ENCODE peak calls at places on chromosomes 13 and 19, in five cellular contexts. One of them, this sample, is unnamed.

GRCh38 chr13:76043882-76044281 is 407.8 kb downstream of the LMO7 start:
- DNase-seq in ovary: no peak
- DNase-seq in gastrocnemius medialis: no peak
- DNase-seq in uterus: no peak
- DNase-seq in stomach: no peak
- DNase-seq in this sample: no peak

GRCh38 chr13:69857188-69857821 is 250.3 kb upstream of the ATXN8OS start:
- DNase-seq in ovary: no peak
- DNase-seq in uterus: no peak
- DNase-seq in stomach: no peak
- DNase-seq in gastrocnemius medialis: no peak
- DNase-seq in this sample: no peak

GRCh38 chr19:17787274-17787913 is 7.5 kb upstream of the B3GNT3 start:
- DNase-seq in uterus: no peak
- DNase-seq in gastrocnemius medialis: no peak
- DNase-seq in stomach: no peak
- DNase-seq in ovary: no peak
- DNase-seq in this sample: no peak

GRCh38 chr19:38551450-38551813 is 66.3 kb downstream of the MAP4K1 start:
- DNase-seq in ovary: no peak
- DNase-seq in uterus: no peak
- DNase-seq in stomach: no peak
- DNase-seq in gastrocnemius medialis: no peak
- DNase-seq in this sample: no peak

GRCh38 chr13:87355451-87355850 is 315.7 kb upstream of the SLITRK5 start:
- DNase-seq in stomach: no peak
- DNase-seq in gastrocnemius medialis: no peak
- DNase-seq in uterus: no peak
- DNase-seq in ovary: no peak
- DNase-seq in this sample: no peak

GRCh38 chr19:28404462-28404861 is 808.5 kb downstream of the UQCRFS1 start:
- DNase-seq in uterus: no peak
- DNase-seq in ovary: no peak
- DNase-seq in stomach: no peak
- DNase-seq in gastrocnemius medialis: no peak
- DNase-seq in this sample: no peak

GRCh38 chr13:90239130-90239529 is 1108.4 kb upstream of the MIR17HG start:
- DNase-seq in stomach: no peak
- DNase-seq in ovary: no peak
- DNase-seq in gastrocnemius medialis: no peak
- DNase-seq in uterus: no peak
- DNase-seq in this sample: no peak

GRCh38 chr13:47796816-47797215 is 204.3 kb downstream of the SUCLA2 start:
- DNase-seq in gastrocnemius medialis: no peak
- DNase-seq in stomach: no peak
- DNase-seq in ovary: no peak
- DNase-seq in uterus: no peak
- DNase-seq in this sample: no peak

GRCh38 chr13:51995677-51996551 is 15.3 kb downstream of the ATP7B start:
- DNase-seq in uterus: no peak
- DNase-seq in stomach: peak
- DNase-seq in gastrocnemius medialis: no peak
- DNase-seq in ovary: no peak
- DNase-seq in this sample: peak

GRCh38 chr13:113897161-113897560 is 33.3 kb upstream of the GAS6 start:
- DNase-seq in ovary: no peak
- DNase-seq in stomach: no peak
- DNase-seq in uterus: peak
- DNase-seq in gastrocnemius medialis: no peak
- DNase-seq in this sample: no peak

GRCh38 chr13:100694722-100695644 is 20.4 kb upstream of the TMTC4 start:
- DNase-seq in gastrocnemius medialis: no peak
- DNase-seq in ovary: no peak
- DNase-seq in stomach: peak
- DNase-seq in uterus: no peak
- DNase-seq in this sample: peak

GRCh38 chr13:20127563-20128458 is 33.0 kb downstream of the GJA3 start:
- DNase-seq in gastrocnemius medialis: peak
- DNase-seq in stomach: peak
- DNase-seq in uterus: peak
- DNase-seq in ovary: peak
- DNase-seq in this sample: peak

GRCh38 chr13:31625115-31625514 is 114.2 kb upstream of the RXFP2 start:
- DNase-seq in stomach: no peak
- DNase-seq in ovary: no peak
- DNase-seq in uterus: no peak
- DNase-seq in gastrocnemius medialis: no peak
- DNase-seq in this sample: no peak

GRCh38 chr19:1115646-1116420 is 12.0 kb downstream of the GPX4 start:
- DNase-seq in uterus: no peak
- DNase-seq in ovary: no peak
- DNase-seq in stomach: no peak
- DNase-seq in gastrocnemius medialis: no peak
- DNase-seq in this sample: no peak

GRCh38 chr19:1112254-1113208 is 8.7 kb downstream of the GPX4 start:
- DNase-seq in uterus: peak
- DNase-seq in ovary: peak
- DNase-seq in stomach: peak
- DNase-seq in gastrocnemius medialis: no peak
- DNase-seq in this sample: no peak

GRCh38 chr19:1111641-1112253 is 8.0 kb downstream of the GPX4 start:
- DNase-seq in uterus: no peak
- DNase-seq in stomach: no peak
- DNase-seq in ovary: no peak
- DNase-seq in gastrocnemius medialis: no peak
- DNase-seq in this sample: no peak

GRCh38 chr19:1113986-1114483 is 10.2 kb downstream of the GPX4 start:
- DNase-seq in ovary: no peak
- DNase-seq in uterus: peak
- DNase-seq in gastrocnemius medialis: no peak
- DNase-seq in stomach: no peak
- DNase-seq in this sample: no peak

GRCh38 chr19:1113278-1113985 is 9.6 kb downstream of the GPX4 start:
- DNase-seq in ovary: peak
- DNase-seq in gastrocnemius medialis: peak
- DNase-seq in uterus: peak
- DNase-seq in stomach: peak
- DNase-seq in this sample: peak
- TF ChIP-seq POLR2A in ovary: no peak
- TF ChIP-seq POLR2A in gastrocnemius medialis: peak
- TF ChIP-seq POLR2A in uterus: peak
- TF ChIP-seq POLR2A in stomach: no peak
- TF ChIP-seq POLR2A in this sample: peak

DNA sequence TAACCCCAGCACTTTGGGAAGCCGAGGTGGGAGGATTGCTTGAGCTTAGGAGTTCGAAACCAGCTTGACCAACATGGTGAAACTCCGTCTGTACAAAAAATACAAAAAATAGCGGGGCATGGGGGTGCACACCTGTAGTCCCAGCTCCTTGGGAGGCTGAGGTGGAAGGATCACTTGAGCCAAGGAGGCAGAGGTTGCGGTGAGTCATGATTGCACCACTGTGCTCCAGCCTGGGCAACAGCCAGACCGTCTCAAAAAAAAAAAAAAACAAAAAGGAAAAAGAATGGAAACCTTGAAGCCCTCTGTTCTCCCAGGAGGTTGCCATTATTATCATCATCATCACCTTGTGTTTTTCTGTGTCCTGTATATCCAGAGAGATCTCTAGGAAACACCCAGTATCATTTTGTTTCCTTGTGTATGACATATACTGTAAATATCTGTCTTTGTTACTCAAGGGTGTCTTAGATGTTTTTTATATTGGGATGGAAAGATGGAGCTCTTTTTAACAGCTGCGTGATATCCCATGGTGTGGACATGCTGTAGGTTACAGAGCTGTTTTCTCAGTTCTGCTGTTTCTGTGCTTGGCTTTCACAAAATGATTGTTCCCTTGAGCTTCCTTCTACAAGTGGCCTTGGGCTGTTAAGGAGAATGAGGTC is 11.8 kb downstream of the CHAF1A start:
- DNase-seq in gastrocnemius medialis: no peak
- DNase-seq in stomach: no peak
- DNase-seq in uterus: no peak
- DNase-seq in ovary: peak
- DNase-seq in this sample: no peak
- H3K27ac ChIP-seq in gastrocnemius medialis: no peak
- H3K27ac ChIP-seq in stomach: no peak
- H3K27ac ChIP-seq in uterus: peak
- H3K27ac ChIP-seq in ovary: peak
- H3K27ac ChIP-seq in this sample: no peak

GRCh38 chr19:35756373-35757230 is at the start of gene HSPB6:
- DNase-seq in uterus: peak
- DNase-seq in stomach: peak
- DNase-seq in ovary: peak
- DNase-seq in gastrocnemius medialis: no peak
- DNase-seq in this sample: peak
- TF ChIP-seq POLR2A in uterus: peak
- TF ChIP-seq POLR2A in stomach: no peak
- TF ChIP-seq POLR2A in ovary: peak
- TF ChIP-seq POLR2A in gastrocnemius medialis: peak
- TF ChIP-seq POLR2A in this sample: peak

DNA sequence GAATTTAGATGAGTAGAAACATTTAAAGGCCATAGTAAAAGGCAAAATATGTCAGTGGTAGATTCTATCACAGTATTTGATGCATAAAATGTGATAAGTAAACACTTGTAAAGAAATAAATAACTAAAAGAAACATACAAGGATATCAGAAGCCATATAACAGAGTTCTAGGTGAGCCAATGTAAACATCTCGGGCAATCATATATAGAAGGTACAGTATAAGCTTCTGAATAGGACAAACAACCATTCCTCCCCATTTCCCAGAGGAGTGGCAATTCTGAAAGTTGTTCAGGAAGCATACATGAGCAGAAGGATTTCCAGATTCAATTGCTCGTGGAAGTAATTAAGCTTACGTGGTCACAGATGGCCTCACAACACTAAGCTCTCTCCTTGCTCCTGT is 267.3 kb downstream of the LHFPL6 start:
- DNase-seq in uterus: no peak
- DNase-seq in gastrocnemius medialis: no peak
- DNase-seq in ovary: no peak
- DNase-seq in stomach: no peak
- DNase-seq in this sample: no peak
- H3K27ac ChIP-seq in uterus: no peak
- H3K27ac ChIP-seq in gastrocnemius medialis: no peak
- H3K27ac ChIP-seq in ovary: no peak
- H3K27ac ChIP-seq in stomach: no peak
- H3K27ac ChIP-seq in this sample: no peak

DNA sequence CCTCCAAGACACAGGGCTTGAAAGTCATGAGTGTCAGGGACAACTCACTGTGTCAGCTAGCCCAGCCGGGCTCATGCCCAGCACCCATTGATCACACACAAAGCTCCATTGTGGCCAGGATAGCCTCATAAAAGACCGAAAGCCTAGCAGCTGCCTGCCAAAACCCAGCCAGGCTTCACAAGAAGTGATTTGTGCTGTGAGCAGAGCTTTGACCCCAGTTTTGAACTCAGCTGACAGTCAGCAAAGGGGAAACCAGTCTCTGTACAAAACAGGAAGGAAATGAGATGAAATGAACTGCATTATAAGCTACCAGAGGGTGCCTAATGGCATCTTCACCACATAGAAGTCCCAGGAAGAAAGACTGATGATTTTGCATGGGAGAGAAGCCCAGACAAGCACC is 2.9 kb upstream of the RUBCNL start:
- DNase-seq in uterus: no peak
- DNase-seq in stomach: no peak
- DNase-seq in ovary: no peak
- DNase-seq in gastrocnemius medialis: no peak
- DNase-seq in this sample: peak
- TF ChIP-seq POLR2A in uterus: no peak
- TF ChIP-seq POLR2A in stomach: no peak
- TF ChIP-seq POLR2A in ovary: no peak
- TF ChIP-seq POLR2A in gastrocnemius medialis: no peak
- TF ChIP-seq POLR2A in this sample: no peak

This sample was measured in right lobe of liver.